ENCODE peak calls at places on chromosomes 4 and X, in seven cellular contexts. One of them, this sample, is unnamed.

GRCh38 chr4:169164669-169165415 is 105.9 kb downstream of the SH3RF1 start:
- DNase-seq in HT1080: no peak
- DNase-seq in H54: peak; percentile 5
- DNase-seq in SK-MEL-5: no peak
- DNase-seq in progenitor cell of endocrine pancreas: no peak
- DNase-seq in RWPE2: no peak
- DNase-seq in GM20000: no peak
- DNase-seq in this sample: no peak

GRCh38 chr4:151420408-151420807 is 11.4 kb downstream of the FHIP1A start:
- DNase-seq in HT1080: peak; percentile 23
- DNase-seq in H54: no peak
- DNase-seq in SK-MEL-5: no peak
- DNase-seq in progenitor cell of endocrine pancreas: no peak
- DNase-seq in RWPE2: no peak
- DNase-seq in GM20000: no peak
- DNase-seq in this sample: no peak

GRCh38 chr4:57065730-57066482 is 44.3 kb downstream of the IGFBP7 start:
- DNase-seq in HT1080: peak; percentile 37
- DNase-seq in H54: no peak
- DNase-seq in SK-MEL-5: no peak
- DNase-seq in progenitor cell of endocrine pancreas: no peak
- DNase-seq in RWPE2: no peak
- DNase-seq in GM20000: no peak
- DNase-seq in this sample: no peak

GRCh38 chrX:70444326-70445196 is at the start of gene DLG3:
- DNase-seq in HT1080: peak; percentile 23
- DNase-seq in H54: peak; percentile 57
- DNase-seq in SK-MEL-5: peak; percentile 30
- DNase-seq in progenitor cell of endocrine pancreas: no peak
- DNase-seq in RWPE2: no peak
- DNase-seq in GM20000: no peak
- DNase-seq in this sample: peak; percentile 59

GRCh38 chrX:129726307-129727111 is 12.3 kb upstream of the XPNPEP2 start:
- DNase-seq in HT1080: peak; percentile 59
- DNase-seq in H54: peak; percentile 29
- DNase-seq in SK-MEL-5: peak; percentile 70
- DNase-seq in progenitor cell of endocrine pancreas: peak; percentile 36
- DNase-seq in RWPE2: no peak
- DNase-seq in GM20000: no peak
- DNase-seq in this sample: peak; percentile 73

GRCh38 chr4:77773101-77773500 is 46.1 kb downstream of the CNOT6L start:
- DNase-seq in HT1080: no peak
- DNase-seq in H54: no peak
- DNase-seq in SK-MEL-5: no peak
- DNase-seq in progenitor cell of endocrine pancreas: no peak
- DNase-seq in RWPE2: no peak
- DNase-seq in GM20000: no peak
- DNase-seq in this sample: no peak

GRCh38 chrX:37455381-37455780 is 106.2 kb downstream of the PRRG1 start:
- DNase-seq in HT1080: no peak
- DNase-seq in H54: no peak
- DNase-seq in SK-MEL-5: no peak
- DNase-seq in progenitor cell of endocrine pancreas: no peak
- DNase-seq in RWPE2: no peak
- DNase-seq in GM20000: no peak
- DNase-seq in this sample: no peak

GRCh38 chr4:123994917-123995316 is 598.3 kb downstream of the SPRY1 start:
- DNase-seq in HT1080: no peak
- DNase-seq in H54: no peak
- DNase-seq in SK-MEL-5: peak; percentile 26
- DNase-seq in progenitor cell of endocrine pancreas: no peak
- DNase-seq in RWPE2: no peak
- DNase-seq in GM20000: no peak
- DNase-seq in this sample: no peak

GRCh38 chr4:137635596-137635995 is 103.3 kb upstream of the PCDH18 start:
- DNase-seq in HT1080: no peak
- DNase-seq in H54: no peak
- DNase-seq in SK-MEL-5: peak; percentile 59
- DNase-seq in progenitor cell of endocrine pancreas: no peak
- DNase-seq in RWPE2: no peak
- DNase-seq in GM20000: no peak
- DNase-seq in this sample: peak; percentile 17